ENCODE peak calls at places on chromosome 10, in nine cellular contexts. L is posterior vena cava; W is non-pigmented ciliary epithelial cell; D is smooth muscle cell of the brain vasculature; Z is Kasumi-1; P is thyroid gland; U is activated naive CD4-positive, alpha-beta T cell treated with anti-CD3 and anti-CD28 coated beads, Interleukin-2, amount 50 U/mL, for 16 hours; B is fibroblast of gingiva; R is KG1. A is an unnamed sample.

GRCh38 chr10:93703066-93703465 is 674 bp upstream of the FRA10AC1 start:
- DNase-seq in L (no peak), W (no peak), D (no peak), Z (no peak), P (no peak), U (no peak), B (no peak), R (no peak), A (no peak)

GRCh38 chr10:77669892-77670291 is 32.3 kb upstream of the KCNMA1 start:
- DNase-seq in L (no peak), W (no peak), D (no peak), Z (no peak), P (no peak), U (no peak), B (no peak), R (no peak), A (no peak)

GRCh38 chr10:78377362-78377761 is 343.7 kb downstream of the RPS24 start:
- DNase-seq in L (no peak), W (no peak), D (peak), Z (no peak), P (no peak), U (no peak), B (no peak), R (no peak), A (no peak)

GRCh38 chr10:74223755-74224530 is 72.9 kb downstream of the ADK start:
- DNase-seq in L (no peak), W (peak), D (peak), Z (no peak), P (no peak), U (no peak), B (peak), R (no peak), A (no peak)

GRCh38 chr10:122062831-122063674 is 74.1 kb downstream of the TACC2 start:
- DNase-seq in L (peak), W (peak), D (peak), Z (no peak), P (peak), U (no peak), B (peak), R (no peak), A (no peak)

GRCh38 chr10:101672536-101672935 is 22.4 kb downstream of the FBXW4 start:
- DNase-seq in L (no peak), W (no peak), D (no peak), Z (no peak), P (peak), U (no peak), B (peak), R (no peak), A (no peak)

GRCh38 chr10:132698761-132699391 is 87.1 kb downstream of the NKX6-2 start:
- DNase-seq in L (peak), W (no peak), D (no peak), Z (no peak), P (peak), U (no peak), B (no peak), R (no peak), A (no peak)

GRCh38 chr10:132363376-132363775 is 31.4 kb downstream of the LRRC27 start:
- DNase-seq in L (peak), W (no peak), D (no peak), Z (no peak), P (no peak), U (no peak), B (no peak), R (no peak), A (no peak)

A was measured in CMK.